ENCODE peak calls at places on chromosomes 16 and 17, in four cellular contexts. J is GM23338, P is transverse colon, N is heart right ventricle. W is an unnamed sample.

GRCh38 chr17:40534431-40535189 is 30.7 kb downstream of the CCR7 start:
- DNase-seq in P (no peak), J (no peak), N (no peak), W (no peak)

GRCh38 chr17:79459846-79460245 is 151.0 kb downstream of the RBFOX3 start:
- DNase-seq in P (no peak), J (no peak), N (no peak), W (no peak)

GRCh38 chr17:8020251-8020650 is 17.8 kb downstream of the GUCY2D start:
- DNase-seq in P (no peak), N (no peak), J (no peak), W (no peak)

GRCh38 chr17:32142857-32143524 is 689 bp downstream of the RHOT1 start:
- DNase-seq in P (peak; percentile 68), N (peak; percentile 48), J (peak; percentile 85), W (peak; percentile 80)

GRCh38 chr16:31464781-31465260 is 5.5 kb downstream of the ARMC5 start:
- DNase-seq in N (no peak), P (no peak), J (no peak), W (no peak)

GRCh38 chr17:13776027-13776551 is 174.4 kb upstream of the HS3ST3A1 start:
- DNase-seq in N (peak; percentile 10), J (no peak), P (no peak), W (no peak)

GRCh38 chr17:14737984-14738651 is 437.2 kb downstream of the HS3ST3B1 start:
- DNase-seq in N (peak; percentile 43), J (peak; percentile 49), P (peak; percentile 49), W (peak; percentile 95)

GRCh38 chr16:72788269-72788809 is 259.6 kb downstream of the ZFHX3 start:
- DNase-seq in P (no peak), J (no peak), N (no peak), W (no peak)

GRCh38 chr16:81539009-81539820 is 94.6 kb downstream of the CMIP start:
- DNase-seq in J (no peak), N (no peak), P (no peak), W (no peak)

GRCh38 chr17:55484575-55484974 is 26.7 kb downstream of the SMIM36 start:
- DNase-seq in N (no peak), J (no peak), P (no peak), W (no peak)

GRCh38 chr17:80881321-80881720 is 110.3 kb upstream of the CHMP6 start:
- DNase-seq in P (no peak), J (no peak), N (no peak), W (no peak)

GRCh38 chr17:80117491-80118401 is 16.4 kb downstream of the GAA start:
- DNase-seq in N (no peak), J (no peak), P (no peak), W (peak; percentile 27)

GRCh38 chr16:84925773-84926372 is 85.5 kb downstream of the ZDHHC7 start:
- DNase-seq in N (no peak), J (peak; percentile 35), P (no peak), W (no peak)

GRCh38 chr17:27541326-27542023 is 85.2 kb downstream of the KSR1 start:
- DNase-seq in P (no peak), N (no peak), J (no peak), W (no peak)

GRCh38 chr17:62679866-62680377 is 52.5 kb downstream of the MRC2 start:
- DNase-seq in N (no peak), P (no peak), J (peak; percentile 47), W (no peak)

GRCh38 chr16:68087688-68088087 is 2.5 kb downstream of the NFATC3 start:
- DNase-seq in N (no peak), J (no peak), P (no peak), W (no peak)

GRCh38 chr17:2560658-2561057 is 32.8 kb upstream of the PAFAH1B1 start:
- DNase-seq in J (no peak), P (no peak), N (no peak), W (no peak)

GRCh38 chr16:83227336-83227735 is 580.4 kb upstream of the HSBP1 start:
- DNase-seq in N (no peak), J (no peak), P (no peak), W (no peak)

GRCh38 chr17:21061158-21061835 is 18.5 kb upstream of the USP22 start:
- DNase-seq in N (no peak), J (no peak), P (no peak), W (no peak)

GRCh38 chr16:88303890-88304819 is 78.6 kb upstream of the ZNF469 start:
- DNase-seq in P (no peak), N (no peak), J (no peak), W (peak; percentile 79)

GRCh38 chr17:73571524-73572130 is 72.6 kb downstream of the SDK2 start:
- DNase-seq in J (no peak), N (no peak), P (no peak), W (no peak)

GRCh38 chr17:7887038-7887481 is 1.5 kb upstream of the CHD3 start:
- DNase-seq in P (no peak), N (no peak), J (peak; percentile 42), W (no peak)

GRCh38 chr17:55437165-55437605 is 15.6 kb upstream of the MMD start:
- DNase-seq in P (no peak), J (no peak), N (no peak), W (no peak)

GRCh38 chr16:65114527-65114926 is 7.3 kb downstream of the CDH11 start:
- DNase-seq in J (no peak), P (no peak), N (no peak), W (no peak)

GRCh38 chr17:81422776-81423697 is 27.8 kb downstream of the BAHCC1 start:
- DNase-seq in J (no peak), N (peak; percentile 76), P (peak; percentile 60), W (peak; percentile 94)

GRCh38 chr17:17941015-17941414 is 31.2 kb downstream of the TOM1L2 start:
- DNase-seq in N (no peak), J (no peak), P (no peak), W (no peak)

GRCh38 chr17:80360396-80360795 is 54.6 kb upstream of the ENDOV start:
- DNase-seq in N (no peak), P (no peak), J (no peak), W (no peak)

GRCh38 chr17:3887394-3887793 is 5.5 kb downstream of the CAMKK1 start:
- DNase-seq in J (no peak), P (no peak), N (no peak), W (no peak)

GRCh38 chr17:81365601-81366585 is 29.4 kb upstream of the BAHCC1 start:
- DNase-seq in P (peak; percentile 83), J (no peak), N (no peak), W (peak; percentile 74)

GRCh38 chr17:15516150-15516549 is 47.1 kb downstream of the TVP23C start:
- DNase-seq in P (no peak), N (no peak), J (no peak), W (no peak)

GRCh38 chr17:78341559-78342437 is 18.1 kb downstream of the SOCS3 start:
- DNase-seq in J (peak; percentile 88), P (peak; percentile 80), N (peak; percentile 86), W (peak; percentile 77)
- H3K4me1 ChIP-seq in J (peaks cover 18% of the 10 kb centered on the region), P (peaks cover 29% of the 10 kb centered on the region), N (peaks cover 44% of the 10 kb centered on the region), W (peaks cover 14% of the 10 kb centered on the region)

GRCh38 chr17:44561237-44561623 is 3.9 kb downstream of the FZD2 start:
- DNase-seq in N (no peak), P (no peak), J (peak; percentile 69), W (no peak)

GRCh38 chr17:44564429-44564828 is 7.1 kb downstream of the FZD2 start:
- DNase-seq in N (no peak), J (peak; percentile 36), P (no peak), W (no peak)

GRCh38 chr17:44569459-44569858 is 12.2 kb downstream of the FZD2 start:
- DNase-seq in P (no peak), N (no peak), J (no peak), W (no peak)

GRCh38 chr17:44568311-44568710 is 11.0 kb downstream of the FZD2 start:
- DNase-seq in J (no peak), P (no peak), N (no peak), W (no peak)

DNA sequence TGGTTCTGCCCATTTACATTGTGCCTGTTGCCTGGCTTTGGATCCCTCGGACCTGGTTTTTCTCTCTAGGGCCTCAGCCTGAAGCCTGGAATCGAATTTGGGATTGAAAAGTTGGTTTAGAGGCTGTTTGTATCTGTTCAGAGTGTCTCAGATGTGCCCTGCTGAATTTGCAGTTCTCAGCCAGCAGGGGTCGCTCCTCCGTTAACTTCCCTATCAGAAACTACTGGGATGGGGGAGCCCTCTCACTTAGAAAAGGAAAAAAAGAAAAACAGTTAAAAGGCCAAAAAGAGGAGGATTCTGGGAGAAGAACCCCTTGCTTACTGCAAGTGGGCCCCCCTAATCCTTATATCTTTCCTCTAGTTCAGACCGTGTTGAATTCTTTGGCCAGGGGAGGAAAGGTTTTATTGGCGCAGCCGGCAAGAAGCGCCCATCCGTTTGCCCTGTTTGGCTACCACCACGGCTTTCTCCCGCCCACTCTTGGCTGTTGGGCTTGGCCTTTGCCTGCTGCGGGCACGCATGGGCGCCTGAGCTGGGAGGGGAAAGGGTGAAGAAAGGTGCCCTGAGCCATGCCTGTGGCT is 8.7 kb downstream of the FZD2 start:
- DNase-seq in N (no peak), J (peak; percentile 48), P (no peak), W (no peak)
- TF ChIP-seq CTCF in N (no peak), J (peak; percentile 64), P (no peak), W (no peak)

GRCh38 chr17:57940653-57941329 is 14.4 kb downstream of the CUEDC1 start:
- DNase-seq in P (no peak), N (no peak), J (no peak), W (no peak)

GRCh38 chr17:57938061-57938502 is 17.1 kb downstream of the CUEDC1 start:
- DNase-seq in J (no peak), N (no peak), P (no peak), W (no peak)

GRCh38 chr17:57941384-57942370 is 13.5 kb downstream of the CUEDC1 start:
- DNase-seq in J (no peak), P (no peak), N (no peak), W (no peak)

GRCh38 chr17:57939797-57940196 is 15.4 kb downstream of the CUEDC1 start:
- DNase-seq in J (no peak), N (peak; percentile 47), P (peak; percentile 66), W (no peak)

DNA sequence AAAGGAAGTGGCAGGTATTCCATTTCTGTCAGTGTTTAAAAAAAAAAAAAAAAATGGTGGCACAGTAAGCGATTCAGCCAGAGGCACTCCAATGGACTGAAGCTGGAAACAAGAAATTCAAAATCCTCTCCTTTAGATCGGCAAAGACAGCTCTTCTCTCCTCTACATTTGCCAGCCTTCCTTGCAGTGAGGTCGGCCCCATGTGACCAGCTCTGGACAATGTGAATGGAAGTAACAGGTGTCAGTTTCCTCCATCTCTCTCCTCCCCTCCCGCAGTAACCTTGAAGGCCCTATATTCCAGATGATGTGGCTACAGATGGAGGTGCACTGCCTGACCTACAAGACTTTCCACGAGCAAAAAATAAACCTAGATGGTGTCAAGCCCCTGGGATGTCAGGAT is 15.0 kb downstream of the CUEDC1 start:
- DNase-seq in P (no peak), J (peak; percentile 50), N (no peak), W (peak; percentile 46)
- H3K4me1 ChIP-seq in P (peaks cover 75% of the 10 kb centered on the region), J (peaks cover 13% of the 10 kb centered on the region), N (peaks cover 81% of the 10 kb centered on the region), W (peaks cover 83% of the 10 kb centered on the region)

DNA sequence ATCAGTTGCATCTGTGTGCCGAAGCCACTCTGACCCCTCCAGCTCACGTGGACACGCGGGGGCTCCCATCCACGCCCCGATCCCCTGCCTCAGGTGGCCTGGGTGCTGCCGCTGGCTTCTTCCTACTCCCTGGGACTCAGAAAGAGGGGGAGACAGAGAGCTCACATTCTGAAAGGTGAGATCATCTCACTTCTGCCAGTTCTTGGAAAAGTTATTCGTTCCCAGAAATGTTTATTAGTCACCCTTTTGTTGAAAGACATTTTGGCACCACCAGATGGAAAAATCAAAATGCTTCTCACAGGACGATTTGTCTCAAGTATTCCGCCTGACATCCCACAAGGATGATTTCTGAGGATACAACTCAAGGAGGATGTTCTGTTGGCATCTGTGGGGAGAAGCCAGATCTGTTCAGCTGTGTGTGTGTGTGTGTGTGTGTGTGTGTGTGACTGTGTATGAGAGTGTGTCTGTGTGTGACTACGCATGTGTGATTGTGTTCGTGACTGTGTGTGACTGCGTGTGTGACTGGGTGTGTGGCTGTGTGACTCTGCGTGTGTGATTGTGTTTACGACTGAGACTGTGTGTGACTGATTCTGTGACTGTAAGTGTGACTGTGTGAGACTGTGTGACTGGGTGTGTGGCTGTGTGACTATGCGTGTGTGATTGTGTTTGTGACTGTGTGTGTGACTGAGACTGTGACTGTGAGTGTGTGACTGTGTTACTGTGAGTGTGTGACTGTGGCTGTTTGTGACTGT is 207.3 kb downstream of the NTN1 start:
- DNase-seq in N (no peak), J (no peak), P (no peak), W (no peak)
- TF ChIP-seq CTCF in N (no peak), J (no peak), P (no peak), W (no peak)

W was measured in adrenal gland.